ENCODE peak calls at places on chromosomes 6 and 20, in six cellular contexts. R, F, B, D, P and E are unnamed samples.

GRCh38 chr6:151916075-151916474 is 108.6 kb downstream of the ESR1 start:
- DNase-seq in D (no peak), F (no peak), P (no peak), B (no peak), R (no peak), E (no peak)

GRCh38 chr6:1585669-1586049 is 24.1 kb upstream of the FOXC1 start:
- DNase-seq in D (no peak), B (no peak), R (no peak), P (no peak), F (no peak), E (no peak)

GRCh38 chr20:24489193-24489592 is 19.8 kb downstream of the SYNDIG1 start:
- DNase-seq in D (no peak), F (no peak), P (no peak), R (no peak), B (no peak), E (no peak)

GRCh38 chr6:89379281-89379680 is 26.8 kb upstream of the UBE2J1 start:
- DNase-seq in P (no peak), F (no peak), D (no peak), B (no peak), R (no peak), E (no peak)

GRCh38 chr6:63839485-63839884 is 203.9 kb downstream of the PHF3 start:
- DNase-seq in F (no peak), B (no peak), P (no peak), R (no peak), D (no peak), E (no peak)

GRCh38 chr6:39444479-39445019 is 122.0 kb upstream of the KCNK16 start:
- DNase-seq in F (no peak), D (no peak), R (no peak), B (no peak), P (no peak), E (no peak)

GRCh38 chr20:1935696-1936366 is 40.6 kb downstream of the SIRPA start:
- DNase-seq in F (peak; percentile 30), B (no peak), D (no peak), P (no peak), R (no peak), E (no peak)

GRCh38 chr6:70684794-70685493 is 17.3 kb downstream of the SMAP1 start:
- DNase-seq in R (peak; percentile 17), D (no peak), B (no peak), P (no peak), F (no peak), E (no peak)

GRCh38 chr6:134784336-134784735 is 165.6 kb downstream of the ALDH8A1 start:
- DNase-seq in D (no peak), B (no peak), F (no peak), R (no peak), P (no peak), E (no peak)

GRCh38 chr6:117506180-117506835 is 23.8 kb downstream of the DCBLD1 start:
- DNase-seq in R (no peak), B (no peak), P (no peak), D (no peak), F (no peak), E (peak; percentile 42)